ENCODE peak calls at places on chromosomes 11 and 22, in nine cellular contexts. X is cardiac fibroblast; P is head of caudate nucleus; M is activated T-helper 1 cell treated with anti-CD3 and anti-CD28 coated beads, Interleukin-2, amount 50 U/mL, for 16 hours; Q is brain microvascular endothelial cell; I is pulmonary artery endothelial cell; R is activated gamma-delta T cell treated with anti-CD3 and anti-CD28 coated beads, Interleukin-2, amount 50 U/mL, for 16 hours; V is foreskin fibroblast; O is small intestine. Y is an unnamed sample.

GRCh38 chr11:130601141-130601540 is 152.7 kb downstream of the ADAMTS15 start:
- DNase-seq in V (peak; percentile 81), M (no peak), P (no peak), O (peak; percentile 2), X (peak; percentile 93), Q (peak; percentile 84), I (no peak), R (no peak), Y (no peak)

GRCh38 chr22:33303109-33303508 is 244.9 kb upstream of the SYN3 start:
- DNase-seq in I (no peak), V (no peak), R (no peak), M (no peak), Q (no peak), O (no peak), P (peak; percentile 27), X (no peak), Y (no peak)

GRCh38 chr22:39820266-39820665 is 73.3 kb downstream of the ENTHD1 start:
- DNase-seq in P (no peak), R (no peak), M (no peak), V (peak; percentile 76), O (no peak), Q (peak; percentile 76), X (peak; percentile 50), I (peak; percentile 20), Y (peak; percentile 3)

GRCh38 chr22:45580703-45581381 is 78.2 kb downstream of the FBLN1 start:
- DNase-seq in I (no peak), R (no peak), Q (no peak), X (no peak), V (no peak), M (no peak), P (no peak), O (no peak), Y (no peak)

GRCh38 chr11:125281831-125282595 is 117.5 kb downstream of the PKNOX2 start:
- DNase-seq in X (no peak), V (no peak), O (no peak), I (no peak), R (no peak), Q (no peak), M (no peak), P (no peak), Y (no peak)

GRCh38 chr11:17686185-17686980 is 33.0 kb upstream of the MYOD1 start:
- DNase-seq in Q (no peak), M (no peak), R (no peak), P (no peak), X (no peak), I (no peak), V (no peak), O (no peak), Y (no peak)

GRCh38 chr11:72613977-72614376 is 60.2 kb downstream of the PDE2A start:
- DNase-seq in P (peak; percentile 76), X (no peak), Q (no peak), V (no peak), I (no peak), M (no peak), O (no peak), R (no peak), Y (no peak)

GRCh38 chr11:55707029-55707428 is 45.0 kb downstream of the OR4C6 start:
- DNase-seq in V (peak; percentile 4), P (no peak), O (peak; percentile 6), R (no peak), M (no peak), X (peak; percentile 36), I (no peak), Q (peak; percentile 22), Y (no peak)

GRCh38 chr22:43777204-43777671 is 34.9 kb downstream of the EFCAB6 start:
- DNase-seq in I (peak; percentile 73), R (no peak), X (peak; percentile 64), O (no peak), M (no peak), V (peak; percentile 43), Q (peak; percentile 33), P (peak; percentile 56), Y (peak; percentile 44)

GRCh38 chr22:48832592-48832991 is 995.1 kb downstream of the BRD1 start:
- DNase-seq in O (no peak), I (no peak), M (no peak), X (no peak), R (no peak), Q (no peak), V (no peak), P (no peak), Y (no peak)

GRCh38 chr22:50246242-50247175 is 1.7 kb upstream of the TUBGCP6 start:
- DNase-seq in I (no peak), M (no peak), V (no peak), X (no peak), R (no peak), Q (no peak), O (no peak), P (no peak), Y (no peak)

GRCh38 chr22:22392131-22392530 is 116.4 kb downstream of the ZNF280B start:
- DNase-seq in R (no peak), I (no peak), X (no peak), M (no peak), Q (no peak), V (no peak), O (no peak), P (no peak), Y (no peak)

GRCh38 chr11:95145430-95146063 is 55.9 kb downstream of the ENDOD1 start:
- DNase-seq in M (no peak), O (no peak), Q (no peak), I (no peak), R (no peak), X (no peak), P (no peak), V (no peak), Y (no peak)

GRCh38 chr11:371716-372590 is 2.7 kb downstream of the B4GALNT4 start:
- DNase-seq in M (no peak), R (no peak), X (no peak), O (no peak), I (no peak), Q (no peak), V (no peak), P (no peak), Y (no peak)

GRCh38 chr22:17748555-17749353 is 25.5 kb downstream of the BID start:
- DNase-seq in O (no peak), X (no peak), I (no peak), P (no peak), M (no peak), R (no peak), V (no peak), Q (no peak), Y (no peak)

GRCh38 chr11:61362542-61362875 is 335 bp downstream of the TMEM138 start:
- DNase-seq in P (no peak), M (no peak), R (no peak), I (no peak), X (peak; percentile 56), Q (peak; percentile 53), V (no peak), O (no peak), Y (no peak)

GRCh38 chr11:117281159-117281558 is 10.0 kb upstream of the BACE1-AS start:
- DNase-seq in Q (peak; percentile 91), O (no peak), V (peak; percentile 94), M (no peak), R (no peak), P (peak; percentile 34), X (peak; percentile 97), I (peak; percentile 84), Y (peak; percentile 97)

GRCh38 chr11:123510579-123510905 is 80.5 kb downstream of the GRAMD1B start:
- DNase-seq in O (no peak), X (no peak), I (no peak), Q (no peak), M (no peak), P (no peak), R (no peak), V (no peak), Y (no peak)

GRCh38 chr11:61021661-61022212 is 50.3 kb downstream of the CD6 start:
- DNase-seq in M (peak; percentile 74), O (peak; percentile 68), Q (no peak), P (no peak), I (no peak), X (no peak), R (peak; percentile 72), V (no peak), Y (no peak)

GRCh38 chr11:20161230-20161918 is 1.1 kb upstream of the DBX1 start:
- DNase-seq in R (no peak), Q (no peak), X (peak; percentile 9), M (no peak), V (no peak), O (no peak), P (no peak), I (no peak), Y (no peak)

GRCh38 chr11:119111361-119111925 is 4.3 kb downstream of the C2CD2L start:
- DNase-seq in P (no peak), M (no peak), R (no peak), X (no peak), Q (no peak), O (no peak), I (no peak), V (no peak), Y (no peak)

GRCh38 chr11:62504158-62504973 is 42.2 kb downstream of the AHNAK start:
- DNase-seq in I (no peak), R (no peak), V (no peak), Q (no peak), M (no peak), O (no peak), X (no peak), P (no peak), Y (no peak)

GRCh38 chr11:119436093-119436492 is 13.1 kb upstream of the THY1 start:
- DNase-seq in P (no peak), R (no peak), Q (no peak), X (no peak), V (no peak), O (no peak), M (no peak), I (no peak), Y (no peak)

GRCh38 chr11:65606876-65607613 is 7.0 kb downstream of the MAP3K11 start:
- DNase-seq in O (peak; percentile 70), X (peak; percentile 98), V (peak; percentile 93), P (peak; percentile 96), I (peak; percentile 80), M (no peak), R (no peak), Q (peak; percentile 91), Y (peak; percentile 55)

GRCh38 chr22:20033045-20033706 is 12.3 kb downstream of the TANGO2 start:
- DNase-seq in I (no peak), Q (no peak), P (peak; percentile 70), M (no peak), O (no peak), V (no peak), X (peak; percentile 33), R (no peak), Y (no peak)

GRCh38 chr11:76124905-76125566 is 81.3 kb downstream of the WNT11 start:
- DNase-seq in R (no peak), X (peak; percentile 9), O (no peak), Q (no peak), P (no peak), V (no peak), I (no peak), M (no peak), Y (no peak)

GRCh38 chr11:45580399-45580798 is 85.0 kb downstream of the CHST1 start:
- DNase-seq in M (no peak), V (peak; percentile 20), Q (peak; percentile 45), I (no peak), X (peak; percentile 62), R (no peak), O (no peak), P (no peak), Y (no peak)

Y was measured in AG09309.